ENCODE peak calls at places on chromosomes 1 and 21, in five cellular contexts. Y is neural progenitor cell, M is heart right ventricle, Z is H1, O is cardiac muscle cell. P is an unnamed sample. For H3K27me3, the result is how much of the 10 kb centered on the place peaks cover.

GRCh38 chr1:76501576-76502219 is 365.6 kb upstream of the ST6GALNAC5 start:
- DNase-seq in Y (peak), M (no peak), Z (no peak), O (no peak), P (no peak)

GRCh38 chr21:46645840-46646239 is 10.4 kb downstream of the PRMT2 start:
- DNase-seq in Y (no peak), M (no peak), Z (no peak), O (no peak), P (no peak)

GRCh38 chr1:67685558-67686271 is 714 bp downstream of the GADD45A start:
- DNase-seq in Y (peak), M (peak), Z (no peak), O (peak), P (peak)

GRCh38 chr1:54811739-54812655 is 10.9 kb upstream of the TTC22 start:
- DNase-seq in Y (no peak), M (no peak), Z (no peak), O (no peak), P (no peak)

GRCh38 chr21:46114963-46115362 is 17.1 kb downstream of the COL6A2 start:
- DNase-seq in Y (no peak), M (no peak), Z (no peak), O (no peak), P (peak)

GRCh38 chr1:226945106-226945857 is 5.2 kb downstream of the COQ8A start:
- DNase-seq in Y (peak), M (no peak), Z (no peak), O (no peak), P (no peak)

GRCh38 chr1:53376041-53376461 is 48.2 kb upstream of the LRP8 start:
- DNase-seq in Y (no peak), M (no peak), Z (no peak), O (no peak), P (peak)

GRCh38 chr1:153963850-153964331 is 554 bp upstream of the SLC39A1 start:
- DNase-seq in Y (peak), M (no peak), Z (no peak), O (peak), P (no peak)

GRCh38 chr1:241848680-241849344 is 808 bp downstream of the EXO1 start:
- DNase-seq in Y (peak), M (no peak), Z (no peak), O (no peak), P (no peak)

GRCh38 chr1:67133177-67133576 is 1.6 kb downstream of the C1orf141 start:
- DNase-seq in Y (no peak), M (no peak), Z (no peak), O (no peak), P (no peak)

DNA sequence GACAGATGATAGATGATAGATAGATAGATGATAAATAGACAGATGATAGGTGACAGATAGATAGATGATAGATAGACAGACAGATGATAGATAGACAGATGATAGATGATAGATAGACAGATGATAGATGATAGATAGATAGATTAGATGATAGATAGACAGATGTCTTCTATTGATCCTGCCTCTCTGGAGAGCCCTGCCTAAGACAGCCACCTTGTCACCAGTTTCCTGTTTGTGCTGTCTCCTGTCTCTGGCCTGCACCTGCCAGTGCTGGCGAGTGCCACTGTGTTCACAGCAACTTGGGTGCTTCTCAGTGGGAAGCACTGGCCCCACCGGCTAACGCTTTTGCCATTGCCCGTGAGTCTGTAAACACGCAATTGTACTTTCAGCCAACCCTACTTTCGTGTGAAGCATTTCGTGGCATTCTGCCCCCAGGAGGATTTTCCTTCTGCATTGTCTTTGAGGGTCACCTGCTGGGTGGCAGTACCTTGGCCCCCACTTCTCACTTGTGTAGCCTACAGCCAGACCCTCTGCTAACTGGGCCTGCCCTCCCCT is 23.5 kb upstream of the PDE9A start:
- DNase-seq in Y (no peak), M (no peak), Z (no peak), O (no peak), P (no peak)
- H3K27me3 ChIP-seq in Y (under half), M (under half), Z (under half), O (under half), P (under half)

GRCh38 chr21:43734131-43734634 is 15.3 kb downstream of the PDXK start:
- DNase-seq in Y (no peak), M (no peak), Z (no peak), O (no peak), P (no peak)

GRCh38 chr21:43735236-43736091 is 16.5 kb downstream of the PDXK start:
- DNase-seq in Y (no peak), M (no peak), Z (no peak), O (no peak), P (no peak)

GRCh38 chr21:43733529-43734071 is 14.7 kb downstream of the PDXK start:
- DNase-seq in Y (no peak), M (no peak), Z (no peak), O (peak), P (no peak)

GRCh38 chr21:43736224-43736883 is 17.4 kb downstream of the PDXK start:
- DNase-seq in Y (no peak), M (no peak), Z (no peak), O (no peak), P (no peak)

GRCh38 chr21:43734830-43735229 is 15.9 kb downstream of the PDXK start:
- DNase-seq in Y (no peak), M (no peak), Z (no peak), O (peak), P (no peak)
- H3K4me3 ChIP-seq in Y (no peak), M (no peak), Z (no peak), O (no peak), P (no peak)

GRCh38 chr1:150484861-150485260 is 2.4 kb upstream of the TARS2 start:
- DNase-seq in Y (no peak), M (no peak), Z (no peak), O (peak), P (no peak)
- TF ChIP-seq CTCF in Y (no peak), M (peak), Z (peak), O (peak), P (peak)

GRCh38 chr1:11598461-11598860 is 55.8 kb downstream of the FBXO2 start:
- DNase-seq in Y (no peak), M (no peak), Z (no peak), O (peak), P (no peak)

GRCh38 chr1:11606775-11607174 is 47.5 kb downstream of the FBXO2 start:
- DNase-seq in Y (no peak), M (no peak), Z (no peak), O (no peak), P (no peak)

GRCh38 chr1:11600901-11601300 is 53.3 kb downstream of the FBXO2 start:
- DNase-seq in Y (no peak), M (no peak), Z (no peak), O (no peak), P (no peak)

GRCh38 chr1:11602981-11603380 is 51.2 kb downstream of the FBXO2 start:
- DNase-seq in Y (no peak), M (no peak), Z (no peak), O (no peak), P (no peak)

DNA sequence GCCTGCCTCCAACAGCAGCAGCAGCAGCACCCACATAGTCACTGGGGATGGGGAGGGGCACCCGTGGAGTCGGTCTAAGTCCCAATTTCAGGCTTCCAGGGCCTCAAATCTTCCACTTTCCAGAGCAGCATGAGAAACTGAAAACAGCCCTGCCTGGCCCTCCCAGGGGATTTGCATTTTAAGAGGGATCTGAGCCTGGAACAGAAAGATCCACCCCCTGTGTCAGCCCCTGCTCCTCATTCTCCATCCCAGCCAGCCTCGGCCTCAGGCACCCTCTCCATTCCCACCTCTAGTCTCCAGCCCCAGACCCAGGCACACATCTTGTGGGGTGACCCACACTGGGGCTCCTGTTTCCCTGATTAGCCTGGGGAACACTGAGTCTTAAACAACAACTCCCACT is 51.8 kb downstream of the FBXO2 start:
- DNase-seq in Y (peak), M (no peak), Z (no peak), O (no peak), P (no peak)
- H3K27me3 ChIP-seq in Y (under half), M (under half), Z (under half), O (under half), P (under half)

P was measured in BE2C.